ENCODE peak calls at places on chromosomes 13 and 19, in seven cellular contexts. One of them, this sample, is unnamed.

GRCh38 chr19:5593963-5594255 is 26.2 kb upstream of the TINCR start:
- DNase-seq in AG10803: no peak
- DNase-seq in mucosa of descending colon: no peak
- DNase-seq in progenitor cell of endocrine pancreas: no peak
- DNase-seq in BE2C: no peak
- DNase-seq in GM23338: no peak
- DNase-seq in pancreas: no peak
- DNase-seq in this sample: no peak

GRCh38 chr13:100128838-100129237 is 39.9 kb downstream of the PCCA start:
- DNase-seq in AG10803: no peak
- DNase-seq in mucosa of descending colon: no peak
- DNase-seq in progenitor cell of endocrine pancreas: no peak
- DNase-seq in BE2C: no peak
- DNase-seq in GM23338: no peak
- DNase-seq in pancreas: no peak
- DNase-seq in this sample: no peak

GRCh38 chr19:45638930-45639729 is at the start of gene EML2:
- DNase-seq in AG10803: peak; percentile 16
- DNase-seq in mucosa of descending colon: peak; percentile 80
- DNase-seq in progenitor cell of endocrine pancreas: peak; percentile 48
- DNase-seq in BE2C: peak; percentile 40
- DNase-seq in GM23338: peak; percentile 97
- DNase-seq in pancreas: peak; percentile 70
- DNase-seq in this sample: peak; percentile 78

GRCh38 chr19:42528354-42529247 is at the start of gene CEACAM1:
- DNase-seq in AG10803: no peak
- DNase-seq in mucosa of descending colon: peak; percentile 85
- DNase-seq in progenitor cell of endocrine pancreas: no peak
- DNase-seq in BE2C: no peak
- DNase-seq in GM23338: no peak
- DNase-seq in pancreas: no peak
- DNase-seq in this sample: peak; percentile 70

GRCh38 chr19:10009714-10010224 is 535 bp downstream of the COL5A3 start:
- DNase-seq in AG10803: peak; percentile 47
- DNase-seq in mucosa of descending colon: no peak
- DNase-seq in progenitor cell of endocrine pancreas: no peak
- DNase-seq in BE2C: no peak
- DNase-seq in GM23338: no peak
- DNase-seq in pancreas: no peak
- DNase-seq in this sample: no peak

GRCh38 chr19:4474504-4475136 is 2.5 kb downstream of the HDGFL2 start:
- DNase-seq in AG10803: peak; percentile 56
- DNase-seq in mucosa of descending colon: no peak
- DNase-seq in progenitor cell of endocrine pancreas: no peak
- DNase-seq in BE2C: peak; percentile 89
- DNase-seq in GM23338: peak; percentile 95
- DNase-seq in pancreas: peak; percentile 41
- DNase-seq in this sample: peak; percentile 90

GRCh38 chr19:19900124-19900523 is 622 bp upstream of the ZNF93 start:
- DNase-seq in AG10803: peak; percentile 80
- DNase-seq in mucosa of descending colon: no peak
- DNase-seq in progenitor cell of endocrine pancreas: no peak
- DNase-seq in BE2C: no peak
- DNase-seq in GM23338: peak; percentile 33
- DNase-seq in pancreas: no peak
- DNase-seq in this sample: peak; percentile 6

GRCh38 chr19:30792561-30793505 is 420.6 kb downstream of the ZNF536 start:
- DNase-seq in AG10803: no peak
- DNase-seq in mucosa of descending colon: no peak
- DNase-seq in progenitor cell of endocrine pancreas: no peak
- DNase-seq in BE2C: no peak
- DNase-seq in GM23338: no peak
- DNase-seq in pancreas: no peak
- DNase-seq in this sample: no peak

GRCh38 chr13:45554604-45555109 is 60.9 kb downstream of the ERICH6B start:
- DNase-seq in AG10803: no peak
- DNase-seq in mucosa of descending colon: no peak
- DNase-seq in progenitor cell of endocrine pancreas: no peak
- DNase-seq in BE2C: no peak
- DNase-seq in GM23338: no peak
- DNase-seq in pancreas: no peak
- DNase-seq in this sample: no peak

GRCh38 chr19:19032420-19033175 is 719 bp downstream of the SUGP2 start:
- DNase-seq in AG10803: peak; percentile 95
- DNase-seq in mucosa of descending colon: peak; percentile 71
- DNase-seq in progenitor cell of endocrine pancreas: peak; percentile 66
- DNase-seq in BE2C: peak; percentile 98
- DNase-seq in GM23338: peak; percentile 98
- DNase-seq in pancreas: no peak
- DNase-seq in this sample: peak; percentile 95

GRCh38 chr19:55633866-55634265 is 6.9 kb upstream of the ZNF580 start:
- DNase-seq in AG10803: no peak
- DNase-seq in mucosa of descending colon: no peak
- DNase-seq in progenitor cell of endocrine pancreas: no peak
- DNase-seq in BE2C: no peak
- DNase-seq in GM23338: no peak
- DNase-seq in pancreas: peak; percentile 29
- DNase-seq in this sample: no peak

GRCh38 chr19:2333027-2333806 is 4.7 kb downstream of the SPPL2B start:
- DNase-seq in AG10803: no peak
- DNase-seq in mucosa of descending colon: peak; percentile 70
- DNase-seq in progenitor cell of endocrine pancreas: no peak
- DNase-seq in BE2C: no peak
- DNase-seq in GM23338: no peak
- DNase-seq in pancreas: no peak
- DNase-seq in this sample: no peak

GRCh38 chr13:98300956-98301641 is 124.0 kb upstream of the RNF113B start:
- DNase-seq in AG10803: peak; percentile 78
- DNase-seq in mucosa of descending colon: no peak
- DNase-seq in progenitor cell of endocrine pancreas: no peak
- DNase-seq in BE2C: no peak
- DNase-seq in GM23338: no peak
- DNase-seq in pancreas: no peak
- DNase-seq in this sample: no peak

GRCh38 chr19:9406798-9407352 is 28.5 kb downstream of the ZNF266 start:
- DNase-seq in AG10803: peak; percentile 84
- DNase-seq in mucosa of descending colon: peak; percentile 69
- DNase-seq in progenitor cell of endocrine pancreas: no peak
- DNase-seq in BE2C: peak; percentile 97
- DNase-seq in GM23338: peak; percentile 6
- DNase-seq in pancreas: peak; percentile 72
- DNase-seq in this sample: peak; percentile 67

GRCh38 chr13:69704311-69704710 is 403.3 kb upstream of the ATXN8OS start:
- DNase-seq in AG10803: no peak
- DNase-seq in mucosa of descending colon: no peak
- DNase-seq in progenitor cell of endocrine pancreas: no peak
- DNase-seq in BE2C: no peak
- DNase-seq in GM23338: no peak
- DNase-seq in pancreas: no peak
- DNase-seq in this sample: no peak

GRCh38 chr19:44401108-44401786 is at the start of gene ZNF285:
- DNase-seq in AG10803: peak; percentile 97
- DNase-seq in mucosa of descending colon: peak; percentile 93
- DNase-seq in progenitor cell of endocrine pancreas: peak; percentile 94
- DNase-seq in BE2C: peak; percentile 96
- DNase-seq in GM23338: peak; percentile 98
- DNase-seq in pancreas: peak; percentile 87
- DNase-seq in this sample: peak; percentile 78

GRCh38 chr19:29628661-29629385 is 22.7 kb downstream of the POP4 start:
- DNase-seq in AG10803: no peak
- DNase-seq in mucosa of descending colon: no peak
- DNase-seq in progenitor cell of endocrine pancreas: no peak
- DNase-seq in BE2C: no peak
- DNase-seq in GM23338: no peak
- DNase-seq in pancreas: no peak
- DNase-seq in this sample: no peak

DNA sequence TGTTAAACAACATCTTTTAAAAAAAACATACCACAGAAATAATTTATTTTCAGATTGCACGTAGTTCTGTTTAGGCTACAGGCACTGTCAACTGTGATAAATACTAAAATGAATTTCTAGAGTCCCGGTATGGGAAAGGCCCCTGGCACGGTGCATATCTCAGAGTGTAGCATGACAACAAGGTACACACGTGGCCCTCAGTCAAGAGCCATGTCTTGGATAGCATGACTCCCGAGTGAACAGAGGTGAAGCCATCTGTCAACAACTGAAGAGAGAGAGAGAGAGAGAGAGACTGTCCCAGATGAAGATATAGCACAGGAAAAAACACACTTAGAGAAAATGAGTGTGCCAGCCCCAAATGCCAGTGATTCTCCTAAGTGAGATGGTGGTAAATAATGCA is 297.4 kb downstream of the MYO16 start:
- DNase-seq in AG10803: no peak
- DNase-seq in mucosa of descending colon: no peak
- DNase-seq in progenitor cell of endocrine pancreas: no peak
- DNase-seq in BE2C: no peak
- DNase-seq in GM23338: no peak
- DNase-seq in pancreas: no peak
- DNase-seq in this sample: no peak
- TF ChIP-seq CTCF in AG10803: no peak
- TF ChIP-seq CTCF in mucosa of descending colon: no peak
- TF ChIP-seq CTCF in progenitor cell of endocrine pancreas: no peak
- TF ChIP-seq CTCF in BE2C: no peak
- TF ChIP-seq CTCF in GM23338: no peak
- TF ChIP-seq CTCF in pancreas: no peak
- TF ChIP-seq CTCF in this sample: no peak

GRCh38 chr13:93927431-93927830 is 552.1 kb downstream of the DCT start:
- DNase-seq in AG10803: no peak
- DNase-seq in mucosa of descending colon: no peak
- DNase-seq in progenitor cell of endocrine pancreas: no peak
- DNase-seq in BE2C: no peak
- DNase-seq in GM23338: no peak
- DNase-seq in pancreas: no peak
- DNase-seq in this sample: no peak

GRCh38 chr13:93925976-93926375 is 553.5 kb downstream of the DCT start:
- DNase-seq in AG10803: no peak
- DNase-seq in mucosa of descending colon: no peak
- DNase-seq in progenitor cell of endocrine pancreas: no peak
- DNase-seq in BE2C: no peak
- DNase-seq in GM23338: no peak
- DNase-seq in pancreas: no peak
- DNase-seq in this sample: no peak

DNA sequence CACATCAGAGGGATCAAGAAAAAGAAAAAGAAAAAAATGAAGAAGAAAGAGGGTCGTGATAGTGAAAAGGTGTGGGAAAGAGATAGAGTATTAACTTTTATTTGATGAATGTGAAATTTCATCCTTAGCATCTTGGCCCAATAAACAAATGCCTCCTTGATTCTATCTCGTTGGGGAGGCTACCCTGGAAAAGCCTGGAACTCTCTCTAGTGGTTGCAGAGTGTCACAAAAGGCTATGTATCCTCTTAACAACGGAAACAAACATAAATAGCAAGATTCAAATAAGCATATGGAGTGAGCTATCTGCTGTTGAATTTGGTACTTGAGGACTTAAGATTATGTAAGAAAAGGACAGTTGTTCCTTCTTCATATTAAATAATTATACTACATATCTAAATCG is 557.4 kb downstream of the DCT start:
- DNase-seq in AG10803: no peak
- DNase-seq in mucosa of descending colon: no peak
- DNase-seq in progenitor cell of endocrine pancreas: no peak
- DNase-seq in BE2C: no peak
- DNase-seq in GM23338: peak; percentile 10
- DNase-seq in pancreas: no peak
- DNase-seq in this sample: no peak
- TF ChIP-seq CTCF in AG10803: no peak
- TF ChIP-seq CTCF in mucosa of descending colon: no peak
- TF ChIP-seq CTCF in progenitor cell of endocrine pancreas: no peak
- TF ChIP-seq CTCF in BE2C: peak; percentile 40
- TF ChIP-seq CTCF in GM23338: peak; percentile 18
- TF ChIP-seq CTCF in pancreas: no peak
- TF ChIP-seq CTCF in this sample: no peak

GRCh38 chr13:27354379-27354778 is 70.0 kb upstream of the GTF3A start:
- DNase-seq in AG10803: peak; percentile 69
- DNase-seq in mucosa of descending colon: no peak
- DNase-seq in progenitor cell of endocrine pancreas: no peak
- DNase-seq in BE2C: no peak
- DNase-seq in GM23338: no peak
- DNase-seq in pancreas: no peak
- DNase-seq in this sample: no peak
- TF ChIP-seq CTCF in AG10803: peak; percentile 41
- TF ChIP-seq CTCF in mucosa of descending colon: no peak
- TF ChIP-seq CTCF in progenitor cell of endocrine pancreas: no peak
- TF ChIP-seq CTCF in BE2C: no peak
- TF ChIP-seq CTCF in GM23338: no peak
- TF ChIP-seq CTCF in pancreas: no peak
- TF ChIP-seq CTCF in this sample: no peak

DNA sequence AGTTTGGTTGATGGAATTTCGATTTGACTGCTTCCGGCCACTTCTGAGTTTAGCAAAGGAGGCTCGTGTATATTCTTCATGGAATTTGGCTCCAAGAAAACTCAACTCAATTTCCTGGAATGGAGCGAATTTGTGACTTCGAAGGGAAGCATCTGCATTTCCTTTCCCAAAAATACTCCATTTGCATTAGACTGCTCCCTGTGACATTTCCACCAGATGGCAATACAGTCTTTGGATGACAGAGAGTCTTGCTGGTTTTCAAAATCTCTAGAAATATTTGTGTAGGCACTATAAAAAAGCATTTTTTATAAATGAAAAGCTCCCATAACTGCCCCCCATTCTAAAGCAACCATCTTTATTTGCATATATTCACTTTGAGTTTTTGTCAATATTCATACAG is 4.1 kb downstream of the C1QTNF9 start:
- DNase-seq in AG10803: peak; percentile 12
- DNase-seq in mucosa of descending colon: no peak
- DNase-seq in progenitor cell of endocrine pancreas: no peak
- DNase-seq in BE2C: no peak
- DNase-seq in GM23338: peak; percentile 25
- DNase-seq in pancreas: no peak
- DNase-seq in this sample: no peak
- TF ChIP-seq CTCF in AG10803: peak; percentile 47
- TF ChIP-seq CTCF in mucosa of descending colon: no peak
- TF ChIP-seq CTCF in progenitor cell of endocrine pancreas: peak; percentile 16
- TF ChIP-seq CTCF in BE2C: peak; percentile 22
- TF ChIP-seq CTCF in GM23338: peak; percentile 37
- TF ChIP-seq CTCF in pancreas: no peak
- TF ChIP-seq CTCF in this sample: no peak

GRCh38 chr13:111965466-111966214 is 101.3 kb upstream of the SOX1 start:
- DNase-seq in AG10803: no peak
- DNase-seq in mucosa of descending colon: no peak
- DNase-seq in progenitor cell of endocrine pancreas: no peak
- DNase-seq in BE2C: no peak
- DNase-seq in GM23338: no peak
- DNase-seq in pancreas: no peak
- DNase-seq in this sample: no peak
- TF ChIP-seq CTCF in AG10803: no peak
- TF ChIP-seq CTCF in mucosa of descending colon: no peak
- TF ChIP-seq CTCF in progenitor cell of endocrine pancreas: no peak
- TF ChIP-seq CTCF in BE2C: no peak
- TF ChIP-seq CTCF in GM23338: no peak
- TF ChIP-seq CTCF in pancreas: no peak
- TF ChIP-seq CTCF in this sample: no peak

DNA sequence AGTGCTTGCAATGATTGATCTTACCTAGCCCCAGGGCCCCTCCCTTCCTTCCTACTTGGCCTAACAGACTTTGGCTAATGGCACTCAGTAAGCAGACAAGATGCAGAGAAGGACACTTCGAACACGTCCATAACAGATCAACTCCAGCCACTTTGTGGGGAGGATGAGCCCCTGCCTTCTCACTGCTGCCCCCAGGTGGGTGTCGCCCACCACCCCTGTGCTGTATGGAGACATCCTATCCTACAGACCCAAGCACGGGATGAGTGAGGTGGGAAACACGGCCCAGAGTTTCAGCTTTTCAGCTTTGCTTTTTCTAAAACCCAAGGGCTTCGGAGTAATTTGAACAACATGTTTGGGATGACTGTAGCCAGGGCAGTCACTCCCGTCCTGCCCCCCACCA is 5.5 kb downstream of the SLC7A1 start:
- DNase-seq in AG10803: no peak
- DNase-seq in mucosa of descending colon: no peak
- DNase-seq in progenitor cell of endocrine pancreas: no peak
- DNase-seq in BE2C: peak; percentile 51
- DNase-seq in GM23338: peak; percentile 62
- DNase-seq in pancreas: no peak
- DNase-seq in this sample: no peak
- TF ChIP-seq CTCF in AG10803: peak; percentile 12
- TF ChIP-seq CTCF in mucosa of descending colon: no peak
- TF ChIP-seq CTCF in progenitor cell of endocrine pancreas: peak; percentile 19
- TF ChIP-seq CTCF in BE2C: peak; percentile 48
- TF ChIP-seq CTCF in GM23338: peak; percentile 64
- TF ChIP-seq CTCF in pancreas: no peak
- TF ChIP-seq CTCF in this sample: no peak

This sample was measured in GM13976.